ENCODE peak calls at places on chromosome 15, in four cellular contexts. S, V, H and F are unnamed samples.

GRCh38 chr15:88647362-88648105 is 8.7 kb downstream of the ISG20 start:
- DNase-seq in S (no peak), V (no peak), H (no peak), F (no peak)

GRCh38 chr15:94414921-94415320 is 183.6 kb downstream of the MCTP2 start:
- DNase-seq in S (no peak), V (no peak), H (no peak), F (no peak)

GRCh38 chr15:79208179-79208578 is 74.3 kb upstream of the ANKRD34C start:
- DNase-seq in S (no peak), V (no peak), H (no peak), F (no peak)

GRCh38 chr15:75620043-75620775 is 5.3 kb downstream of the SNUPN start:
- DNase-seq in S (no peak), V (peak), H (no peak), F (no peak)

GRCh38 chr15:99181544-99181943 is 67.8 kb downstream of the TTC23 start:
- DNase-seq in S (no peak), V (no peak), H (no peak), F (no peak)

GRCh38 chr15:98943609-98944111 is 63.9 kb downstream of the PGPEP1L start:
- DNase-seq in S (no peak), V (peak), H (no peak), F (no peak)

GRCh38 chr15:55861115-55861514 is 118.2 kb upstream of the PRTG start:
- DNase-seq in S (no peak), V (no peak), H (no peak), F (no peak)

GRCh38 chr15:76391847-76392246 is 55.3 kb downstream of the ISL2 start:
- DNase-seq in S (no peak), V (peak), H (no peak), F (no peak)

GRCh38 chr15:77803487-77803886 is 170.8 kb upstream of the LINGO1 start:
- DNase-seq in S (no peak), V (no peak), H (no peak), F (no peak)

GRCh38 chr15:64246364-64247189 is 83.8 kb upstream of the PPIB start:
- DNase-seq in S (peak), V (peak), H (peak), F (peak)

GRCh38 chr15:86660012-86660411 is 580.3 kb downstream of the AGBL1 start:
- DNase-seq in S (no peak), V (no peak), H (no peak), F (no peak)

GRCh38 chr15:80604583-80605506 is 90.3 kb upstream of the ABHD17C start:
- DNase-seq in S (no peak), V (no peak), H (no peak), F (no peak)

DNA sequence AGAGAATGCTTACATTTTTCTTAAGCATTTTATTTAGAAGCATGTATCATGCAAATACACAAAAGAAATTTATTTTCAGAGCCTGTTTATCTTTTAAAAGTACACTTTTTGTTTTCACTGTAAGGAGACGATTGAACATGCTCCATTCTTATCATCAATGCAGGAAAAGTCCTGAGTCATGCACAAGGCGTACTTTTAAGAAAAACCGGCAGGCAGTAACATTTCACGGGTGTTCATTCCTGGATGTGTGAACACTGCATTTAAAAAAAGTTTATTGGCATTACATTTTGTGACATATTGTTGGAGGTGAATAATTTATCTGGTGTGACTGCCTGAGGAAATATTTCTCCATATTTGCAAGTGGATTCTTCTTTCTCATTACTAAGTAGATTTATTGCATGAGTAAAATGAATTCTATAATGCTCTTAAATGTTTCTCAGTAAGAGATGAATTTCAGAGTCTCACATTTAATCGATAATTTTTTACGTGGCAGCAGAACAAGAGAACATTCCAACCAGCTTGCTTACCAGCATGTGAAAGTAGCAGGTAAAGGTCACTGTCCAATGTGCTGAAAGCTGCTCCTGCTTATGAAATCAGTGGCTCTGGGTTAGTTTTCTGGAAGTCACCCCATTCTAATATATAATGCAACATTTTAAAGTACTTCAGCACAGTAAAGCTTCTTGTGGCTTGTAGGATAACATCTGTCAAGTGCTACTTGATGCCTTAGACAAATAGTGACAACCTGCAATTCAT is 87.0 kb downstream of the SV2B start:
- DNase-seq in S (no peak), V (peak), H (peak), F (peak)
- TF ChIP-seq MAZ in S (peak), V (no peak), H (no peak), F (no peak)

GRCh38 chr15:40070166-40070557 is 31.2 kb upstream of the SRP14 start:
- DNase-seq in S (no peak), V (no peak), H (no peak), F (no peak)

GRCh38 chr15:40069178-40070165 is 30.5 kb upstream of the SRP14 start:
- DNase-seq in S (no peak), V (no peak), H (peak), F (peak)

GRCh38 chr15:40070608-40071218 is 31.7 kb upstream of the SRP14 start:
- DNase-seq in S (no peak), V (no peak), H (no peak), F (no peak)

GRCh38 chr15:40066531-40066930 is 27.6 kb upstream of the SRP14 start:
- DNase-seq in S (no peak), V (no peak), H (no peak), F (no peak)

DNA sequence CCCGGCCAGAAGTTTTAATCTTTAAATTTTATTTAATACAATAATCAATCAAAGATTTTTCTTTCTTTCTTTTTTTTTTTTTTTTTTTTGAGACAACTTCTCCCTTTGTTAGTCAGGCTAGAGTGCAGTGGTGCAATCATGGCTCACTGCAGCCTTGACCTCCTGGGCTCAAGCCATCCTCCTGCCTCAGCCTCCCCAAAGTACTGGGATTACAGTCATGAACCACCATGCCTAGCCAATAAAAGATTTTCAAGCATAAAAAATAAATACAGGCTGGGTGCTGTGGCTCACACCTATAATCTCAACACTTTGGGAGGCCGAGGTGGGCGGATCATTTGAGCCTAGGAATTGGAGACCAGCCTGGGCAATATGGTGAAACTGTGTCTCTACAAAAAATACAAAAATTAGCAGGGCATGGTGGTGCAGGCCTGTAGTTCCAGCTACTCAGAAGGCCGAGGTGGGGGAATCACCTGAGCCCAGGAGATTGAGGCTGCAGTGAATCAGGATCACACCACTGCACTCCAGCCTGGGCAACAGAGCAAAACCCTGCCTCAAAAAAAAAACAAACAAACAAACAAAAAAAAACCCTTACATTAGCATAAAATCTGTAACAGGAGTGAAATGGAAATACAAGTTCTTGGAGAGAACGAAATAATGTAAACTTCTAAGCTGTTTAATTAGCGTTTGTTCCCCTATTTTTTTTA is 29.1 kb upstream of the SRP14 start:
- DNase-seq in S (no peak), V (no peak), H (no peak), F (no peak)
- TF ChIP-seq MAZ in S (no peak), V (no peak), H (no peak), F (no peak)

DNA sequence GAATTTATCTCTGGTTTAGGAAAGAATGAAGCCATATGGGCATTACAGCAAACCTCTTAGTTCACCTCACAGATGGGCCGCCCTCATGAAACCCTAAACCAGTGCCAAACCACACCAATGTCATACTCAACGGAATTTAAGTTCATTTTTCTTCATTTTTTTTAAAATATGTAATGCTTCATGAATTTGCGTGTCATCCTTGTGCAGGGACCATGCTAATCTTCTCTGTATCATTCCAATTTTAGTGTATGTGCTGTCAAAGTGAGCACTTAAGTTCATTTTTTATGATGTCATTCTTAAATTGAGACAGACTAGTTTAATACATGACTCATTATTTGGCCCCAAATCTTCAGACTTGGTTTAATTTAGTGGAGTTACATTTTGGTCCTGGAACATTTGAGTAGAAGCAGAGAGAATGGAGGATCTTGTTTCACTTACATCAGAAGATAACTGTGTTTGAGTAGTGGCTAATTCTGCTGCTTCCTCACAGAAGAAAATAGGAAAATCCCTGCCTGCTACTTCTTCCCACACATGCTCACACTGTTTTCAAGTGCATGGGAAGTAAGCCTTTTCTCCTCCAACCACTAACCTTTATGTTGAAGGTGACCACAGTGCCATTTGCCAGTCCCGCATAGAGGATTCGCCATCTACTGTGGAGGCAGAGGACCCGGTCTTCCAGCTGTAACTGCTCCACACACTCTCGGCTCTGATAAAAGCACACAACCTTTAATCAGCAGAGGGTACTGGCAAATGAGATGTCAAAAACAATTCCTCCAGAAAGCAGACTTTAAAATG is 63.3 kb downstream of the ZNF106 start:
- DNase-seq in S (no peak), V (peak), H (no peak), F (no peak)
- TF ChIP-seq MAZ in S (no peak), V (no peak), H (no peak), F (no peak)

GRCh38 chr15:91849749-91850161 is 3.8 kb upstream of the SLCO3A1 start:
- DNase-seq in S (peak), V (peak), H (peak), F (peak)
- TF ChIP-seq MAZ in S (no peak), V (no peak), H (no peak), F (no peak)

DNA sequence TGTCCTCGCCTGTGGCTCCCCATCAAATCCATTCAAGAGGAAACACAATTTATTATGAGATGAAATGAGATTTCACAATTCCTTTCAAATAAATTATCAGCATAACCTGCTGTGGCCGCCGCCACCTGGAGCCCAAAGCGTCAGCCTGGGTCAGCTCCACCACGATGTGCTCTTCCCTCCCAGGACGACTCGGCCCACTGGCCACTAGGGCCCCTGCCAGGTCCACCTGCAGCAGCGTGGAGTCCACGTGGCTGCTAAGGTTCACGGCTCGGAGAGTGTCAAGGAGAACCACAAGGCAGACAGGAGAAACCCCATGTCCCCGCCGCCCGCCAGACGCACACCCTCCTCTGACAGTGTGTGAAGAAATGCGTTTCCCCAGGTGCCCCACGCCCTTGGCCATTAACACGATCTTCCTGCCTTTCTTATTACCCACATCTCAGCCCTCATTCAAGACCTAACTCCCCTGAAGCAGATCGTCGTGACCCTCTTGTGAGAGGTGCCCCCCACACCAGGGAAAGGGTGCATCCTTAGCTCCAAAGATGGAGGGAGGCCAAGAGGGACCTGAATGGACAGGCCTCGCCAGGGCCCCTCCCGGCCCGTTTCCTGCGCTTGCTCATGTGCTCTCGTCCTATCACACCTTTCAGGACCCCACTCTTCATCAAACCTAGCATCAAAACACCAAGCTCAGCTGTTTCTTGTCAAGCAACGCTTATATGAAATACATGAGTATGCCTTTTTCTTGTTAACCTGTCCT is 80.6 kb downstream of the OCA2 start:
- DNase-seq in S (no peak), V (no peak), H (no peak), F (no peak)
- TF ChIP-seq MAZ in S (no peak), V (no peak), H (no peak), F (no peak)

GRCh38 chr15:101617390-101617965 is 34.7 kb downstream of the TM2D3 start:
- DNase-seq in S (no peak), V (no peak), H (no peak), F (no peak)

GRCh38 chr15:101618861-101619614 is 33.1 kb downstream of the TM2D3 start:
- DNase-seq in S (no peak), V (no peak), H (no peak), F (no peak)

GRCh38 chr15:101615986-101616848 is 36.0 kb downstream of the TM2D3 start:
- DNase-seq in S (peak), V (peak), H (peak), F (peak)

GRCh38 chr15:101619615-101619865 is 32.6 kb downstream of the TM2D3 start:
- DNase-seq in S (no peak), V (no peak), H (no peak), F (no peak)

DNA sequence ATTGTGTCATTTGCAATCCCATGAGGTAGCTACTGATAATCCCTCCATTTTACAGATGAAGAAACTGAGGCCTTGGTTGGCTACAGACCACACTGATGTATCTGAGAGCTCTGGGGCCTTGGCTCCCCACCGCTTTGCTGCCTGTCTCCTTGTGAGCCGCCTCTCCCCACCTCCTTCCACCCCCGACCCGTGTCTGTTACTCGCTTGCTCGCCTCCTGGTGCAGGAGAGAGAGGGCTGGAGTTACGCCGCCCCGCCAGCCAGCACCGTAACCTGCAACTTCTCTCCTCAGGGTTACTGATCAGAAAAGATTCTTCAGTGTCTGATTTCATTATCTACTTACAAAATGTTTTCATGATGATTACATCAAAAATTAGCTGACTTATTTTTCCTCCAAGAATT is 34.1 kb downstream of the TM2D3 start:
- DNase-seq in S (no peak), V (no peak), H (no peak), F (no peak)
- TF ChIP-seq MAZ in S (no peak), V (no peak), H (no peak), F (no peak)

GRCh38 chr15:43463542-43463941 is 29.4 kb downstream of the TP53BP1 start:
- DNase-seq in S (no peak), V (peak), H (no peak), F (no peak)

GRCh38 chr15:43469867-43470266 is 23.1 kb downstream of the TP53BP1 start:
- DNase-seq in S (peak), V (peak), H (no peak), F (no peak)

GRCh38 chr15:43463998-43464397 is 29.0 kb downstream of the TP53BP1 start:
- DNase-seq in S (no peak), V (no peak), H (no peak), F (no peak)

GRCh38 chr15:43465105-43465504 is 27.9 kb downstream of the TP53BP1 start:
- DNase-seq in S (no peak), V (peak), H (no peak), F (no peak)
- TF ChIP-seq MAZ in S (no peak), V (no peak), H (no peak), F (no peak)

GRCh38 chr15:71109130-71109529 is 6.1 kb upstream of the THSD4 start:
- DNase-seq in S (no peak), V (peak), H (no peak), F (no peak)

GRCh38 chr15:71110800-71111565 is 4.3 kb upstream of the THSD4 start:
- DNase-seq in S (no peak), V (no peak), H (no peak), F (no peak)

GRCh38 chr15:71107501-71107815 is 7.8 kb upstream of the THSD4 start:
- DNase-seq in S (no peak), V (no peak), H (no peak), F (no peak)

GRCh38 chr15:71111950-71112349 is 3.3 kb upstream of the THSD4 start:
- DNase-seq in S (no peak), V (no peak), H (no peak), F (no peak)

DNA sequence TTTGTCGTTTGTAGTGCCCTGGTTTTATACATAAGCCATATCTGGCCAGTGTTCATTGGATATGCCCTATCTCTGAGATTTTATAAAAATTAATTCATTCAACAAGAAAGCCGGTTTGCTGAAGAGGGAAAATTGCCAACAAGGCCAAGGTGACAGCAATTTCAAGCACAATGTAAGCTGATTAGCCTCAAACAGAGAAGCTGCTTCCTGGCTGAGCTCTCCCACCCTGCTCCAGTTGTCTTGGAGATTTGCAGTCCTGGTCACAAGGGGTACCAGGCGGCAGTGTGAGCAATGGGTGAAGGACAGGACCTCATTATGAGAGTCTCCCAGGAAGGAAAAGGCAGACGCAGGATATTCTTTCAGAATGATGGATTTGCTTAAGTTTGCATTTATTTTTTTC is 5.4 kb upstream of the THSD4 start:
- DNase-seq in S (no peak), V (no peak), H (no peak), F (no peak)
- TF ChIP-seq MAZ in S (no peak), V (no peak), H (no peak), F (no peak)

GRCh38 chr15:29268706-29269484 is 727 bp downstream of the NSMCE3 start:
- DNase-seq in S (peak), V (peak), H (no peak), F (peak)
- TF ChIP-seq MAZ in S (no peak), V (no peak), H (peak), F (no peak)

GRCh38 chr15:68277131-68277604 is 377 bp upstream of the FEM1B start:
- DNase-seq in S (no peak), V (peak), H (no peak), F (no peak)
- TF ChIP-seq MAZ in S (no peak), V (no peak), H (no peak), F (no peak)